ENCODE peak calls at places on chromosomes 7 and 10, in ten cellular contexts. One of them, this sample, is unnamed.

GRCh38 chr7:135253851-135254815 is 20.5 kb downstream of the STRA8 start:
- DNase-seq in stomach: peak; percentile 43
- DNase-seq in suprapubic skin: no peak
- DNase-seq in H1: no peak
- DNase-seq in upper lobe of left lung: peak; percentile 82
- DNase-seq in SK-N-SH: no peak
- DNase-seq in HepG2: peak; percentile 50
- DNase-seq in sigmoid colon: peak; percentile 88
- DNase-seq in GM12878: no peak
- DNase-seq in K562: no peak
- DNase-seq in this sample: peak; percentile 38

GRCh38 chr7:128829391-128830166 is 627 bp upstream of the FLNC start:
- DNase-seq in stomach: peak; percentile 48
- DNase-seq in suprapubic skin: no peak
- DNase-seq in H1: no peak
- DNase-seq in upper lobe of left lung: no peak
- DNase-seq in SK-N-SH: peak; percentile 73
- DNase-seq in HepG2: no peak
- DNase-seq in sigmoid colon: peak; percentile 83
- DNase-seq in GM12878: no peak
- DNase-seq in K562: peak; percentile 50
- DNase-seq in this sample: no peak

GRCh38 chr10:29951441-29951931 is 107.9 kb downstream of the JCAD start:
- DNase-seq in stomach: no peak
- DNase-seq in suprapubic skin: no peak
- DNase-seq in H1: no peak
- DNase-seq in upper lobe of left lung: no peak
- DNase-seq in SK-N-SH: no peak
- DNase-seq in HepG2: no peak
- DNase-seq in sigmoid colon: no peak
- DNase-seq in GM12878: no peak
- DNase-seq in K562: no peak
- DNase-seq in this sample: no peak

GRCh38 chr10:99339077-99339476 is 9.9 kb downstream of the CNNM1 start:
- DNase-seq in stomach: no peak
- DNase-seq in suprapubic skin: no peak
- DNase-seq in H1: no peak
- DNase-seq in upper lobe of left lung: no peak
- DNase-seq in SK-N-SH: no peak
- DNase-seq in HepG2: peak; percentile 53
- DNase-seq in sigmoid colon: no peak
- DNase-seq in GM12878: no peak
- DNase-seq in K562: no peak
- DNase-seq in this sample: no peak

GRCh38 chr10:110706690-110707098 is 62.6 kb downstream of the RBM20 start:
- DNase-seq in stomach: no peak
- DNase-seq in suprapubic skin: no peak
- DNase-seq in H1: peak; percentile 27
- DNase-seq in upper lobe of left lung: no peak
- DNase-seq in SK-N-SH: no peak
- DNase-seq in HepG2: no peak
- DNase-seq in sigmoid colon: no peak
- DNase-seq in GM12878: no peak
- DNase-seq in K562: no peak
- DNase-seq in this sample: no peak

GRCh38 chr7:134892002-134892693 is 94.2 kb upstream of the AGBL3 start:
- DNase-seq in stomach: no peak
- DNase-seq in suprapubic skin: no peak
- DNase-seq in H1: no peak
- DNase-seq in upper lobe of left lung: no peak
- DNase-seq in SK-N-SH: peak; percentile 24
- DNase-seq in HepG2: peak; percentile 81
- DNase-seq in sigmoid colon: no peak
- DNase-seq in GM12878: no peak
- DNase-seq in K562: no peak
- DNase-seq in this sample: no peak

GRCh38 chr7:29342761-29343160 is 148.2 kb downstream of the CHN2 start:
- DNase-seq in stomach: no peak
- DNase-seq in suprapubic skin: no peak
- DNase-seq in H1: no peak
- DNase-seq in upper lobe of left lung: no peak
- DNase-seq in SK-N-SH: no peak
- DNase-seq in HepG2: no peak
- DNase-seq in sigmoid colon: no peak
- DNase-seq in GM12878: no peak
- DNase-seq in K562: no peak
- DNase-seq in this sample: no peak

GRCh38 chr7:8291742-8292141 is 29.8 kb upstream of the ICA1 start:
- DNase-seq in stomach: no peak
- DNase-seq in suprapubic skin: no peak
- DNase-seq in H1: no peak
- DNase-seq in upper lobe of left lung: no peak
- DNase-seq in SK-N-SH: peak; percentile 75
- DNase-seq in HepG2: no peak
- DNase-seq in sigmoid colon: no peak
- DNase-seq in GM12878: no peak
- DNase-seq in K562: no peak
- DNase-seq in this sample: no peak

GRCh38 chr7:1055084-1055450 is 10.7 kb downstream of the GPR146 start:
- DNase-seq in stomach: peak; percentile 88
- DNase-seq in suprapubic skin: no peak
- DNase-seq in H1: no peak
- DNase-seq in upper lobe of left lung: peak; percentile 77
- DNase-seq in SK-N-SH: peak; percentile 92
- DNase-seq in HepG2: no peak
- DNase-seq in sigmoid colon: peak; percentile 94
- DNase-seq in GM12878: no peak
- DNase-seq in K562: peak; percentile 83
- DNase-seq in this sample: peak; percentile 51

GRCh38 chr7:116740758-116741462 is 68.9 kb downstream of the MET start:
- DNase-seq in stomach: no peak
- DNase-seq in suprapubic skin: no peak
- DNase-seq in H1: no peak
- DNase-seq in upper lobe of left lung: no peak
- DNase-seq in SK-N-SH: no peak
- DNase-seq in HepG2: no peak
- DNase-seq in sigmoid colon: no peak
- DNase-seq in GM12878: no peak
- DNase-seq in K562: no peak
- DNase-seq in this sample: no peak

GRCh38 chr7:98211676-98212531 is 665 bp downstream of the BHLHA15 start:
- DNase-seq in stomach: no peak
- DNase-seq in suprapubic skin: peak; percentile 78
- DNase-seq in H1: no peak
- DNase-seq in upper lobe of left lung: peak; percentile 21
- DNase-seq in SK-N-SH: peak; percentile 60
- DNase-seq in HepG2: peak; percentile 85
- DNase-seq in sigmoid colon: peak; percentile 62
- DNase-seq in GM12878: no peak
- DNase-seq in K562: peak; percentile 56
- DNase-seq in this sample: peak; percentile 18

GRCh38 chr7:98213296-98213873 is 2.1 kb downstream of the BHLHA15 start:
- DNase-seq in stomach: no peak
- DNase-seq in suprapubic skin: no peak
- DNase-seq in H1: no peak
- DNase-seq in upper lobe of left lung: no peak
- DNase-seq in SK-N-SH: peak; percentile 41
- DNase-seq in HepG2: no peak
- DNase-seq in sigmoid colon: peak; percentile 56
- DNase-seq in GM12878: no peak
- DNase-seq in K562: no peak
- DNase-seq in this sample: no peak

GRCh38 chr7:98211221-98211675 is at the start of gene BHLHA15:
- DNase-seq in stomach: peak; percentile 90
- DNase-seq in suprapubic skin: no peak
- DNase-seq in H1: no peak
- DNase-seq in upper lobe of left lung: peak; percentile 63
- DNase-seq in SK-N-SH: peak; percentile 91
- DNase-seq in HepG2: peak; percentile 24
- DNase-seq in sigmoid colon: peak; percentile 56
- DNase-seq in GM12878: no peak
- DNase-seq in K562: peak; percentile 71
- DNase-seq in this sample: peak; percentile 81

GRCh38 chr7:98213874-98214810 is 2.9 kb downstream of the BHLHA15 start:
- DNase-seq in stomach: peak; percentile 82
- DNase-seq in suprapubic skin: peak; percentile 79
- DNase-seq in H1: no peak
- DNase-seq in upper lobe of left lung: no peak
- DNase-seq in SK-N-SH: peak; percentile 51
- DNase-seq in HepG2: no peak
- DNase-seq in sigmoid colon: peak; percentile 43
- DNase-seq in GM12878: no peak
- DNase-seq in K562: no peak
- DNase-seq in this sample: no peak

DNA sequence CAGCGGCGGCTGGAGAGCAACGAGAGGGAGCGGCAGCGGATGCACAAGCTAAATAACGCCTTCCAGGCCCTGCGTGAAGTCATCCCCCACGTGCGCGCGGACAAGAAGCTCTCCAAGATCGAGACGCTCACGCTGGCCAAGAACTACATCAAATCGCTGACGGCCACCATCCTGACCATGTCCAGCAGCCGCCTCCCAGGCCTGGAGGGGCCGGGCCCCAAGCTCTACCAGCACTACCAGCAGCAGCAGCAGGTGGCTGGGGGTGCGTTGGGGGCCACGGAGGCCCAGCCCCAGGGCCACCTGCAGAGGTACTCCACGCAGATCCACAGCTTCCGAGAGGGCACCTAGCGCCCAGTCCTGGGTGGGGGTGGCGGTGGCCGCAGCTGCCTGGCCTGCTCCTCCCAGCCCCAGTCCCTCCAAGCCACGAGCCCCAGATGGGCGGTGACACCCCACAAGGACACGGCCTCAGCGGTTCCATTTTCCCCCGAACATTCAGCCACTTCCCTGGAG is 1.3 kb downstream of the BHLHA15 start:
- DNase-seq in stomach: no peak
- DNase-seq in suprapubic skin: peak; percentile 76
- DNase-seq in H1: no peak
- DNase-seq in upper lobe of left lung: peak; percentile 20
- DNase-seq in SK-N-SH: peak; percentile 46
- DNase-seq in HepG2: no peak
- DNase-seq in sigmoid colon: peak; percentile 63
- DNase-seq in GM12878: no peak
- DNase-seq in K562: no peak
- DNase-seq in this sample: no peak
- H3K4me3 ChIP-seq in stomach: peak overlapping the region; percentile 47
- H3K4me3 ChIP-seq in suprapubic skin: no peak overlapping the region
- H3K4me3 ChIP-seq in H1: no peak overlapping the region
- H3K4me3 ChIP-seq in upper lobe of left lung: no peak overlapping the region
- H3K4me3 ChIP-seq in SK-N-SH: no peak overlapping the region
- H3K4me3 ChIP-seq in HepG2: no peak overlapping the region
- H3K4me3 ChIP-seq in sigmoid colon: no peak overlapping the region
- H3K4me3 ChIP-seq in GM12878: no peak overlapping the region
- H3K4me3 ChIP-seq in K562: no peak overlapping the region
- H3K4me3 ChIP-seq in this sample: no peak overlapping the region

DNA sequence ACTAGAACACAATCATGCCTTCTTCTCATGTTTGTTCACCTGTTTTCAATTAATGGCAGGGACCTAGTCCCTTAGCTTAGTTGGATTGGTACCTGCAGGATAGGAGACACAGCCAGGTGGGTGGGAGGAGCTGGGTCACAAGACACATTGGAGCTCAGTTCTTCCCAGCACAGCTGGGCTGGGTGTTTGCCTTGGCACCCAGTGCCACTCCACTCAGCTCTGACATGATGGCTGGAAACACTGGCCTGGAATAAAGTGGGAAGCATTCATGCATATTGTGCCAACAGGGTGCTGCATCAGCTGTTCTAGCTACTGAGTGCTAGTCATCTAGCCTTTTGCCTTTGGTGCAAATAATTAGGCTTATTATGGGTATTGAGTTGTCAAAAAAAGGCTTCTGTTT is 226.1 kb downstream of the PTEN start:
- DNase-seq in stomach: peak; percentile 80
- DNase-seq in suprapubic skin: no peak
- DNase-seq in H1: no peak
- DNase-seq in upper lobe of left lung: peak; percentile 66
- DNase-seq in SK-N-SH: no peak
- DNase-seq in HepG2: no peak
- DNase-seq in sigmoid colon: no peak
- DNase-seq in GM12878: no peak
- DNase-seq in K562: no peak
- DNase-seq in this sample: no peak
- TF ChIP-seq EP300 in stomach: no peak
- TF ChIP-seq EP300 in suprapubic skin: no peak
- TF ChIP-seq EP300 in H1: no peak
- TF ChIP-seq EP300 in upper lobe of left lung: no peak
- TF ChIP-seq EP300 in SK-N-SH: no peak
- TF ChIP-seq EP300 in HepG2: no peak
- TF ChIP-seq EP300 in sigmoid colon: no peak
- TF ChIP-seq EP300 in GM12878: no peak
- TF ChIP-seq EP300 in K562: no peak
- TF ChIP-seq EP300 in this sample: no peak

DNA sequence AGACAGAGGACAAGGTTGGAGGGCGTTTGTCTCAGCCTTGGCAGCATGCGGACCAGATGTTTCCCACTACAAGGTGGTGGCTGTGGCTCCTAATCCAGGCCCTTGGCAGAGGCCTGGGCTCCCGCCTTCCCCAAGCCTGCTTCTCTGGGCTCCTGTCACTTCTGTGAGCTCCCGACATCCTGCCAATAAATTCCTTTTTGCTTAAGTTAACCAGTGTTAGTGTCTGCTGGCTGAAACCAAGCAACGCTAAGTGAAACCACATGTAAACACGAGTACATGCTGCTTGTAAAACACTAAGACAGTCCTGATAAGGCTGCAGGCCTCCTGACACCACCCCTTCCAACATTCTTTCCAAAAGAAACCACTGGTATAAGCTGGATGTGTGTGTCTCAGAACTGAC is 263.6 kb upstream of the ZMIZ1 start:
- DNase-seq in stomach: peak; percentile 40
- DNase-seq in suprapubic skin: no peak
- DNase-seq in H1: no peak
- DNase-seq in upper lobe of left lung: peak; percentile 54
- DNase-seq in SK-N-SH: peak; percentile 84
- DNase-seq in HepG2: no peak
- DNase-seq in sigmoid colon: peak; percentile 83
- DNase-seq in GM12878: no peak
- DNase-seq in K562: no peak
- DNase-seq in this sample: peak; percentile 50
- TF ChIP-seq POLR2AphosphoS5 in stomach: peak; percentile 72
- TF ChIP-seq POLR2AphosphoS5 in suprapubic skin: peak; percentile 90
- TF ChIP-seq POLR2AphosphoS5 in H1: no peak
- TF ChIP-seq POLR2AphosphoS5 in upper lobe of left lung: no peak
- TF ChIP-seq POLR2AphosphoS5 in SK-N-SH: peak; percentile 87
- TF ChIP-seq POLR2AphosphoS5 in HepG2: no peak
- TF ChIP-seq POLR2AphosphoS5 in sigmoid colon: no peak
- TF ChIP-seq POLR2AphosphoS5 in GM12878: no peak
- TF ChIP-seq POLR2AphosphoS5 in K562: no peak
- TF ChIP-seq POLR2AphosphoS5 in this sample: peak; percentile 66

DNA sequence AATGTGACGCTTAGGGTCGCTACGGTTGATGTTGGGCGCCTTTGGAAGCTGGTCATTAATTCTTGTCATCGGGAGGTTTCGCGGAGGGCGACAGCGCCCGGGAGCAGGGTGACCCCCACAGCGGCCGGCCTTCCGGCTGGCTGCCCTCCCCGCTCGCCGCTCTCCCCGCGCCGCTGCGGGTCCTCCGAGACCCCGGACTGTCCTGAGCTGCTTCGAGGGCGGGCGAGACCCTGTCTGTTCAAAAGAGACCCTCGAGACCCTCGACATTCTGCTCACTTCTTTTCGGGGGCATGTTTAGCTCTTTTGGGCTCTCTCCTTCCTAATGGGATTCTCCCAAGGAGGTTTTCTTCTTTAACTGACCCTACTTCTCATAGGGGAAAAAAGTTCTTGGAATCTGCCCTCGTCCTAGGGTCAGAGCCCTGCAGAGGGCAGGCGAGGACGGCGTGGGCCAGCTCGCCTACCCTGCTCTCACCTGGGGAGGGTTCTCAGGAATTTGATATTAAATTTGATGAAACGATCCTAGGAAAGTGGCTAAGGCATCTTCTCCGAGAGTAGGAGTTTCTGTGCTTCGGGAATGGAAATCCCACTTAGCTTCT is 257.0 kb downstream of the OTUD1 start:
- DNase-seq in stomach: no peak
- DNase-seq in suprapubic skin: no peak
- DNase-seq in H1: no peak
- DNase-seq in upper lobe of left lung: no peak
- DNase-seq in SK-N-SH: peak; percentile 12
- DNase-seq in HepG2: no peak
- DNase-seq in sigmoid colon: no peak
- DNase-seq in GM12878: no peak
- DNase-seq in K562: no peak
- DNase-seq in this sample: no peak
- H3K4me3 ChIP-seq in stomach: no peak overlapping the region
- H3K4me3 ChIP-seq in suprapubic skin: peak overlapping the region; percentile 5
- H3K4me3 ChIP-seq in H1: peak overlapping the region; percentile 51
- H3K4me3 ChIP-seq in upper lobe of left lung: no peak overlapping the region
- H3K4me3 ChIP-seq in SK-N-SH: no peak overlapping the region
- H3K4me3 ChIP-seq in HepG2: no peak overlapping the region
- H3K4me3 ChIP-seq in sigmoid colon: no peak overlapping the region
- H3K4me3 ChIP-seq in GM12878: no peak overlapping the region
- H3K4me3 ChIP-seq in K562: no peak overlapping the region
- H3K4me3 ChIP-seq in this sample: no peak overlapping the region